ENCODE peak calls at places on chromosomes 5 and 9, in six cellular contexts. B, G, V, O, Y and N are unnamed samples.

GRCh38 chr5:168377525-168377924 is 86.1 kb downstream of the WWC1 start:
- DNase-seq in B (no peak), O (no peak), Y (peak), G (no peak), V (no peak), N (no peak)

GRCh38 chr5:112136773-112137172 is 282.3 kb downstream of the EPB41L4A start:
- DNase-seq in V (no peak), O (no peak), Y (no peak), B (no peak), G (no peak), N (no peak)

GRCh38 chr5:150419630-150420270 is 7.0 kb upstream of the CD74 start:
- DNase-seq in G (no peak), Y (no peak), V (no peak), B (no peak), O (no peak), N (no peak)

GRCh38 chr5:143922718-143923117 is 110.8 kb downstream of the HMHB1 start:
- DNase-seq in O (no peak), Y (no peak), G (peak), B (no peak), V (no peak), N (no peak)

GRCh38 chr9:135669616-135670285 is 6.6 kb downstream of the LCN9 start:
- DNase-seq in V (no peak), O (no peak), B (no peak), G (no peak), Y (no peak), N (no peak)

GRCh38 chr5:149118463-149118862 is 22.8 kb upstream of the ABLIM3 start:
- DNase-seq in O (no peak), V (no peak), B (no peak), G (peak), Y (no peak), N (no peak)

GRCh38 chr5:175842947-175843793 is 28.2 kb upstream of the CPLX2 start:
- DNase-seq in O (no peak), G (peak), Y (no peak), V (peak), B (no peak), N (peak)

GRCh38 chr5:134086943-134087305 is 27.6 kb upstream of the TCF7 start:
- DNase-seq in Y (no peak), V (no peak), G (no peak), B (no peak), O (no peak), N (no peak)

GRCh38 chr9:134607971-134608370 is 33.6 kb upstream of the COL5A1 start:
- DNase-seq in G (peak), V (no peak), O (no peak), B (no peak), Y (no peak), N (no peak)

GRCh38 chr9:110257097-110257955 is 1.0 kb upstream of the TXN start:
- DNase-seq in G (peak), B (no peak), V (peak), O (no peak), Y (no peak), N (no peak)

GRCh38 chr5:57207007-57207653 is 33.3 kb downstream of the GPBP1 start:
- DNase-seq in V (no peak), Y (no peak), O (no peak), B (no peak), G (no peak), N (no peak)

GRCh38 chr9:93268551-93269314 is 84.8 kb downstream of the WNK2 start:
- DNase-seq in Y (no peak), V (no peak), O (no peak), B (no peak), G (no peak), N (no peak)

GRCh38 chr5:83348281-83348780 is 123.2 kb upstream of the VCAN start:
- DNase-seq in V (no peak), Y (no peak), B (no peak), G (no peak), O (no peak), N (no peak)

GRCh38 chr5:163841-164240 is 27.5 kb upstream of the LRRC14B start:
- DNase-seq in B (no peak), V (no peak), O (no peak), Y (no peak), G (no peak), N (no peak)

GRCh38 chr5:124343451-124343867 is 403.0 kb downstream of the ZNF608 start:
- DNase-seq in O (no peak), Y (no peak), V (no peak), B (no peak), G (peak), N (no peak)

GRCh38 chr9:128149951-128150593 is 819 bp downstream of the LCN2 start:
- DNase-seq in O (peak), G (no peak), B (no peak), V (no peak), Y (no peak), N (no peak)

GRCh38 chr9:116524778-116525470 is 162.2 kb upstream of the TRIM32 start:
- DNase-seq in O (no peak), G (no peak), B (no peak), V (peak), Y (no peak), N (no peak)

GRCh38 chr9:85478847-85479246 is 262.9 kb downstream of the AGTPBP1 start:
- DNase-seq in O (no peak), B (no peak), Y (no peak), V (no peak), G (no peak), N (no peak)

GRCh38 chr5:131357739-131358561 is 94.1 kb downstream of the CDC42SE2 start:
- DNase-seq in G (no peak), V (no peak), Y (no peak), B (no peak), O (no peak), N (no peak)

GRCh38 chr5:65790371-65791163 is 68.6 kb downstream of the NLN start:
- DNase-seq in O (no peak), V (no peak), Y (no peak), G (no peak), B (no peak), N (no peak)

GRCh38 chr5:4295663-4296339 is 700.2 kb downstream of the IRX1 start:
- DNase-seq in O (peak), G (no peak), B (peak), Y (no peak), V (no peak), N (no peak)

GRCh38 chr5:169778622-169779596 is 141.8 kb downstream of the DOCK2 start:
- DNase-seq in G (no peak), Y (peak), V (no peak), O (no peak), B (no peak), N (no peak)

GRCh38 chr5:137263319-137263718 is 235.8 kb downstream of the SPOCK1 start:
- DNase-seq in G (no peak), Y (no peak), V (no peak), B (no peak), O (no peak), N (no peak)

GRCh38 chr5:112737088-112737471 is 605 bp upstream of the APC start:
- DNase-seq in V (no peak), Y (no peak), G (no peak), B (no peak), O (no peak), N (no peak)

GRCh38 chr5:157458835-157459234 is 1.2 kb upstream of the NIPAL4 start:
- DNase-seq in O (no peak), V (no peak), Y (no peak), B (no peak), G (no peak), N (no peak)

GRCh38 chr9:105144076-105144475 is 100.4 kb upstream of the SLC44A1 start:
- DNase-seq in Y (no peak), B (no peak), O (no peak), V (no peak), G (no peak), N (no peak)

GRCh38 chr9:131447148-131447547 is 53.3 kb downstream of the PRRC2B start:
- DNase-seq in Y (no peak), G (no peak), B (no peak), O (no peak), V (no peak), N (no peak)

GRCh38 chr5:1197876-1198666 is 3.3 kb upstream of the SLC6A19 start:
- DNase-seq in V (no peak), O (no peak), Y (no peak), B (no peak), G (no peak), N (no peak)

GRCh38 chr9:38160613-38161215 is 91.7 kb upstream of the SHB start:
- DNase-seq in Y (no peak), B (peak), O (peak), V (peak), G (peak), N (peak)

GRCh38 chr5:114010362-114010761 is 351.5 kb upstream of the KCNN2 start:
- DNase-seq in Y (no peak), B (no peak), V (no peak), O (no peak), G (peak), N (no peak)

GRCh38 chr5:177147239-177147638 is 13.7 kb downstream of the NSD1 start:
- DNase-seq in O (no peak), B (no peak), G (peak), V (no peak), Y (no peak), N (no peak)

GRCh38 chr9:137534256-137535119 is 15.7 kb downstream of the PNPLA7 start:
- DNase-seq in V (peak), G (peak), O (peak), B (peak), Y (no peak), N (peak)

GRCh38 chr5:11905209-11905608 is 963 bp upstream of the CTNND2 start:
- DNase-seq in V (no peak), B (no peak), Y (no peak), G (no peak), O (no peak), N (no peak)

GRCh38 chr5:116524051-116524450 is 50.6 kb downstream of the SEMA6A start:
- DNase-seq in Y (no peak), V (no peak), O (no peak), B (no peak), G (no peak), N (no peak)

GRCh38 chr5:116518423-116518822 is 56.2 kb downstream of the SEMA6A start:
- DNase-seq in Y (no peak), G (no peak), O (no peak), B (no peak), V (no peak), N (no peak)

GRCh38 chr5:116520706-116521105 is 53.9 kb downstream of the SEMA6A start:
- DNase-seq in V (no peak), Y (no peak), B (no peak), O (no peak), G (no peak), N (no peak)

GRCh38 chr5:116522737-116523136 is 51.9 kb downstream of the SEMA6A start:
- DNase-seq in V (no peak), O (no peak), Y (no peak), G (no peak), B (no peak), N (no peak)

GRCh38 chr5:116521173-116521872 is 53.3 kb downstream of the SEMA6A start:
- DNase-seq in G (no peak), V (no peak), B (no peak), Y (no peak), O (no peak), N (no peak)
- TF ChIP-seq BHLHE40 in G (no peak), V (no peak), B (no peak), Y (no peak), O (no peak), N (no peak)

GRCh38 chr5:180670586-180671359 is 21.4 kb upstream of the FLT4 start:
- DNase-seq in V (peak), Y (peak), O (peak), B (peak), G (peak), N (peak)
- TF ChIP-seq BHLHE40 in V (no peak), Y (no peak), O (no peak), B (no peak), G (no peak), N (no peak)

GRCh38 chr5:101473483-101473882 is 570.4 kb upstream of the ST8SIA4 start:
- DNase-seq in O (no peak), G (peak), V (no peak), B (no peak), Y (peak), N (no peak)
- TF ChIP-seq BHLHE40 in O (no peak), G (no peak), V (no peak), B (no peak), Y (no peak), N (no peak)

GRCh38 chr5:62597314-62597713 is 18.7 kb downstream of the LRRC70 start:
- DNase-seq in V (no peak), G (no peak), O (no peak), Y (no peak), B (no peak), N (no peak)

GRCh38 chr5:62603934-62604333 is 25.3 kb downstream of the LRRC70 start:
- DNase-seq in V (no peak), B (no peak), O (no peak), G (peak), Y (no peak), N (no peak)

GRCh38 chr5:62596096-62596495 is 17.5 kb downstream of the LRRC70 start:
- DNase-seq in V (no peak), Y (no peak), G (peak), O (no peak), B (no peak), N (no peak)

GRCh38 chr5:62596691-62597090 is 18.1 kb downstream of the LRRC70 start:
- DNase-seq in V (no peak), Y (no peak), B (no peak), G (peak), O (no peak), N (no peak)

GRCh38 chr5:62600560-62601252 is 22.1 kb downstream of the LRRC70 start:
- DNase-seq in Y (no peak), B (no peak), V (peak), O (no peak), G (no peak), N (no peak)
- TF ChIP-seq BHLHE40 in Y (no peak), B (no peak), V (no peak), O (no peak), G (no peak), N (no peak)

GRCh38 chr5:35745193-35745592 is 111.5 kb upstream of the IL7R start:
- DNase-seq in Y (no peak), O (no peak), B (no peak), G (no peak), V (no peak), N (no peak)

GRCh38 chr5:35745666-35746065 is 111.0 kb upstream of the IL7R start:
- DNase-seq in V (no peak), G (no peak), Y (no peak), O (no peak), B (no peak), N (no peak)

GRCh38 chr5:35742006-35742405 is 114.7 kb upstream of the IL7R start:
- DNase-seq in B (no peak), Y (no peak), O (no peak), V (no peak), G (no peak), N (no peak)

GRCh38 chr5:35743644-35744043 is 113.0 kb upstream of the IL7R start:
- DNase-seq in G (no peak), Y (no peak), O (no peak), B (no peak), V (no peak), N (no peak)

DNA sequence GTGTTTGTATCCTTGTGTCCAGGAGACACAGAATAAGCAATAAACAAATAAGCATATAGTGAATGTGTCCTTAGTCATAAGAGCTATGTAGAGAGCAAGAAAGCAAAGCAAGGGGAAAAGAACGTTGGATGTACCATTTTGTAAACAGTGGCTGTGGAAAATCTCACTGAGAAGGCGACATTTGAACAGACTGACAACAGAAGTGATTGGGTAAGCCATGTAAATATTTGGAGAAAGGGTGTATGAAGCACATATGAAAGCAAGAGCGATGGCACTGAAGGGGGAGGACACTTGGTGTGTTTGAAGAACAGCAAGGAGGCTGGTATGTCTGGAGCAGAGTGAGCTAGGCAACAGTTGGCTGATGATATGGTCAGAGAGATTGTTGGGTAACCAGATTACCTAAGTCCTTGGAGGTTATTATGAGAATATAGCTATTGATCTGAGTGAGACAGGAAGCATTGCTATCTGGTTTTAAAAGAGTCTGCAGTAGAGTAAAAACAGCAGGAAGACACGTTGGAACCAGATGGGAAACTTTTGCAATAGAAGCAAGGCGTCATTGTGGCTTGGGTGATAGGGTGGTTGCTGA is 115.5 kb upstream of the IL7R start:
- DNase-seq in B (no peak), O (no peak), G (peak), V (peak), Y (no peak), N (no peak)
- TF ChIP-seq BHLHE40 in B (no peak), O (no peak), G (no peak), V (no peak), Y (no peak), N (no peak)